ENCODE peak calls at places on chromosomes 5 and 9, in eight cellular contexts. D is hippocampal formation, E is fibroblast of pulmonary artery, Y is HFFc6, B is Calu3, F is ELR, S is hypothalamus, Z is neural crest cell. R is an unnamed sample.

GRCh38 chr5:163569284-163569683 is 63.9 kb downstream of the MAT2B start:
- DNase-seq in D (no peak), E (peak), Y (peak), B (no peak), F (peak), S (no peak), Z (no peak), R (no peak)

GRCh38 chr9:120221844-120222243 is 358.1 kb downstream of the CDK5RAP2 start:
- DNase-seq in D (no peak), E (no peak), Y (no peak), B (no peak), F (no peak), S (no peak), Z (no peak), R (no peak)

GRCh38 chr5:53555160-53555559 is 5.3 kb upstream of the NDUFS4 start:
- DNase-seq in D (no peak), E (no peak), Y (no peak), B (no peak), F (no peak), S (no peak), Z (no peak), R (no peak)

GRCh38 chr5:179818746-179819295 is 1.9 kb upstream of the SQSTM1 start:
- DNase-seq in D (peak), E (peak), Y (peak), B (peak), F (peak), S (peak), Z (peak), R (peak)

GRCh38 chr5:96228449-96228848 is 204.6 kb downstream of the PCSK1 start:
- DNase-seq in D (no peak), E (no peak), Y (peak), B (no peak), F (peak), S (no peak), Z (no peak), R (no peak)

GRCh38 chr5:92492908-92493307 is 1088.1 kb downstream of the NR2F1-AS1 start:
- DNase-seq in D (no peak), E (peak), Y (no peak), B (no peak), F (no peak), S (no peak), Z (no peak), R (no peak)

GRCh38 chr5:68344447-68345111 is 129.0 kb downstream of the PIK3R1 start:
- DNase-seq in D (no peak), E (peak), Y (peak), B (peak), F (peak), S (no peak), Z (no peak), R (no peak)

GRCh38 chr9:130689937-130690700 is 3.5 kb upstream of the EXOSC2 start:
- DNase-seq in D (peak), E (peak), Y (peak), B (peak), F (peak), S (peak), Z (no peak), R (peak)

GRCh38 chr5:42985129-42986037 is 54.7 kb downstream of the ANXA2R start:
- DNase-seq in D (no peak), E (peak), Y (peak), B (peak), F (peak), S (no peak), Z (no peak), R (no peak)